ENCODE peak calls at places on chromosomes 13 and 19, in four cellular contexts. W is BJ, Q is lower leg skin, E is caudate nucleus. P is an unnamed sample.

GRCh38 chr13:40161931-40162330 is 504.5 kb downstream of the FOXO1 start:
- DNase-seq in W (no peak), Q (no peak), E (no peak), P (no peak)

GRCh38 chr19:45346449-45346848 is 5.9 kb downstream of the KLC3 start:
- DNase-seq in W (no peak), Q (no peak), E (no peak), P (no peak)

GRCh38 chr19:53467138-53467502 is 413 bp upstream of the ZNF813 start:
- DNase-seq in W (no peak), Q (peak), E (no peak), P (no peak)

GRCh38 chr19:13033819-13034611 is 38.7 kb downstream of the NFIX start:
- DNase-seq in W (no peak), Q (no peak), E (peak), P (peak)

GRCh38 chr19:17348700-17349099 is 11.3 kb downstream of the GTPBP3 start:
- DNase-seq in W (no peak), Q (no peak), E (no peak), P (no peak)

GRCh38 chr13:110179116-110179857 is 127.7 kb downstream of the COL4A1 start:
- DNase-seq in W (no peak), Q (no peak), E (no peak), P (no peak)

GRCh38 chr19:45352062-45352461 is 11.5 kb downstream of the KLC3 start:
- DNase-seq in W (no peak), Q (no peak), E (no peak), P (no peak)

GRCh38 chr13:27079421-27079958 is 92.1 kb downstream of the USP12 start:
- DNase-seq in W (peak), Q (no peak), E (no peak), P (no peak)

GRCh38 chr13:86810385-86810784 is 860.8 kb upstream of the SLITRK5 start:
- DNase-seq in W (no peak), Q (no peak), E (no peak), P (no peak)

GRCh38 chr13:93903909-93904308 is 575.6 kb downstream of the DCT start:
- DNase-seq in W (no peak), Q (no peak), E (no peak), P (no peak)

GRCh38 chr19:7917292-7918061 is 2.7 kb upstream of the SNAPC2 start:
- DNase-seq in W (no peak), Q (no peak), E (peak), P (peak)

GRCh38 chr13:59391696-59392095 is 772.0 kb downstream of the DIAPH3 start:
- DNase-seq in W (no peak), Q (no peak), E (no peak), P (peak)

GRCh38 chr19:14476663-14477401 is 1.7 kb upstream of the PTGER1 start:
- DNase-seq in W (no peak), Q (no peak), E (no peak), P (no peak)

GRCh38 chr19:9811139-9811538 is 7.7 kb downstream of the FBXL12 start:
- DNase-seq in W (no peak), Q (no peak), E (no peak), P (no peak)

GRCh38 chr13:50188696-50189095 is 173.5 kb downstream of the KCNRG start:
- DNase-seq in W (no peak), Q (no peak), E (no peak), P (no peak)

GRCh38 chr19:5718579-5719273 is 1.2 kb downstream of the LONP1 start:
- DNase-seq in W (peak), Q (no peak), E (no peak), P (peak)

GRCh38 chr13:47463726-47464125 is 537.3 kb downstream of the SUCLA2 start:
- DNase-seq in W (no peak), Q (no peak), E (no peak), P (no peak)

GRCh38 chr19:48868196-48868886 is at the start of gene PLEKHA4:
- DNase-seq in W (no peak), Q (peak), E (no peak), P (no peak)

GRCh38 chr19:5166262-5166661 is 174.3 kb downstream of the PTPRS start:
- DNase-seq in W (peak), Q (no peak), E (no peak), P (no peak)